ENCODE peak calls at places on chromosomes 11 and 22, in ten cellular contexts. W is Peyer's patch, M is endothelial cell of umbilical vein, U is IMR-90, Z is ovary, V is stomach, L is K562, T is HepG2, O is prostate gland, Y is esophagus squamous epithelium. J is an unnamed sample. For H3K4me1, the result is how much of the 10 kb centered on the place peaks cover.

GRCh38 chr22:27995801-27996528 is 76.9 kb upstream of the PITPNB start:
- DNase-seq in W (peak), M (no peak), U (no peak), Z (peak), V (no peak), L (no peak), T (no peak), O (no peak), Y (no peak), J (no peak)

GRCh38 chr11:86848132-86848531 is 47.8 kb downstream of the PRSS23 start:
- DNase-seq in W (no peak), M (no peak), U (no peak), Z (no peak), V (no peak), L (no peak), T (no peak), O (no peak), Y (no peak), J (no peak)

GRCh38 chr11:1228183-1228821 is 5.4 kb downstream of the MUC5B start:
- DNase-seq in W (peak), M (no peak), U (no peak), Z (peak), V (no peak), L (no peak), T (no peak), O (no peak), Y (no peak), J (no peak)

GRCh38 chr11:6622261-6623171 is 3.3 kb upstream of the TPP1 start:
- DNase-seq in W (no peak), M (no peak), U (no peak), Z (peak), V (no peak), L (no peak), T (no peak), O (no peak), Y (no peak), J (no peak)

GRCh38 chr11:10314199-10315072 is 9.6 kb downstream of the ADM start:
- DNase-seq in W (no peak), M (peak), U (peak), Z (no peak), V (no peak), L (no peak), T (peak), O (no peak), Y (no peak), J (no peak)

GRCh38 chr11:75097173-75097557 is 489 bp upstream of the OR2AT4 start:
- DNase-seq in W (no peak), M (no peak), U (no peak), Z (no peak), V (no peak), L (no peak), T (no peak), O (no peak), Y (no peak), J (no peak)

GRCh38 chr11:70751142-70751734 is 352.9 kb downstream of the CTTN start:
- DNase-seq in W (no peak), M (no peak), U (no peak), Z (no peak), V (no peak), L (no peak), T (no peak), O (no peak), Y (no peak), J (no peak)

GRCh38 chr11:105870521-105871113 is 151.4 kb downstream of the MSANTD4 start:
- DNase-seq in W (no peak), M (no peak), U (no peak), Z (no peak), V (no peak), L (no peak), T (no peak), O (no peak), Y (no peak), J (no peak)

GRCh38 chr22:23119492-23120414 is 22.0 kb downstream of the RSPH14 start:
- DNase-seq in W (no peak), M (peak), U (no peak), Z (no peak), V (no peak), L (peak), T (no peak), O (no peak), Y (no peak), J (no peak)

GRCh38 chr11:66438504-66439466 is at the start of gene MRPL11:
- DNase-seq in W (peak), M (peak), U (peak), Z (peak), V (peak), L (peak), T (peak), O (peak), Y (peak), J (peak)

GRCh38 chr11:2265396-2265795 is 5.0 kb downstream of the ASCL2 start:
- DNase-seq in W (peak), M (no peak), U (no peak), Z (no peak), V (peak), L (no peak), T (no peak), O (no peak), Y (no peak), J (no peak)

GRCh38 chr11:120121336-120121735 is 16.6 kb downstream of the TRIM29 start:
- DNase-seq in W (no peak), M (no peak), U (no peak), Z (no peak), V (no peak), L (no peak), T (no peak), O (no peak), Y (no peak), J (no peak)

GRCh38 chr11:120012245-120012644 is 125.7 kb downstream of the TRIM29 start:
- DNase-seq in W (no peak), M (no peak), U (no peak), Z (no peak), V (no peak), L (no peak), T (no peak), O (no peak), Y (no peak), J (no peak)

GRCh38 chr11:128926000-128926399 is 16.7 kb downstream of the TP53AIP1 start:
- DNase-seq in W (no peak), M (no peak), U (no peak), Z (no peak), V (no peak), L (no peak), T (no peak), O (no peak), Y (no peak), J (no peak)

GRCh38 chr11:62217191-62217748 is 8.8 kb downstream of the SCGB2A1 start:
- DNase-seq in W (no peak), M (peak), U (no peak), Z (no peak), V (no peak), L (no peak), T (peak), O (no peak), Y (no peak), J (no peak)
- TF ChIP-seq CTCF in W (peak), M (peak), U (peak), Z (no peak), V (peak), L (peak), T (peak), O (no peak), Y (no peak), J (no peak)

GRCh38 chr22:46726986-46727317 is 11.1 kb downstream of the CERK start:
- DNase-seq in W (no peak), M (no peak), U (no peak), Z (no peak), V (no peak), L (no peak), T (no peak), O (no peak), Y (no peak), J (no peak)

GRCh38 chr22:46726066-46726985 is 11.7 kb downstream of the CERK start:
- DNase-seq in W (no peak), M (no peak), U (no peak), Z (no peak), V (no peak), L (no peak), T (no peak), O (no peak), Y (no peak), J (no peak)

GRCh38 chr22:46730568-46731245 is 7.3 kb downstream of the CERK start:
- DNase-seq in W (no peak), M (no peak), U (no peak), Z (no peak), V (no peak), L (no peak), T (no peak), O (no peak), Y (no peak), J (no peak)

GRCh38 chr22:46727813-46728364 is 10.2 kb downstream of the CERK start:
- DNase-seq in W (no peak), M (no peak), U (no peak), Z (no peak), V (no peak), L (no peak), T (no peak), O (no peak), Y (no peak), J (no peak)

GRCh38 chr22:46728470-46728869 is 9.6 kb downstream of the CERK start:
- DNase-seq in W (no peak), M (no peak), U (no peak), Z (no peak), V (no peak), L (no peak), T (no peak), O (no peak), Y (no peak), J (no peak)
- H3K4me1 ChIP-seq in W (half or more), M (under half), U (under half), Z (under half), V (half or more), L (under half), T (under half), O (under half), Y (half or more), J (half or more)

DNA sequence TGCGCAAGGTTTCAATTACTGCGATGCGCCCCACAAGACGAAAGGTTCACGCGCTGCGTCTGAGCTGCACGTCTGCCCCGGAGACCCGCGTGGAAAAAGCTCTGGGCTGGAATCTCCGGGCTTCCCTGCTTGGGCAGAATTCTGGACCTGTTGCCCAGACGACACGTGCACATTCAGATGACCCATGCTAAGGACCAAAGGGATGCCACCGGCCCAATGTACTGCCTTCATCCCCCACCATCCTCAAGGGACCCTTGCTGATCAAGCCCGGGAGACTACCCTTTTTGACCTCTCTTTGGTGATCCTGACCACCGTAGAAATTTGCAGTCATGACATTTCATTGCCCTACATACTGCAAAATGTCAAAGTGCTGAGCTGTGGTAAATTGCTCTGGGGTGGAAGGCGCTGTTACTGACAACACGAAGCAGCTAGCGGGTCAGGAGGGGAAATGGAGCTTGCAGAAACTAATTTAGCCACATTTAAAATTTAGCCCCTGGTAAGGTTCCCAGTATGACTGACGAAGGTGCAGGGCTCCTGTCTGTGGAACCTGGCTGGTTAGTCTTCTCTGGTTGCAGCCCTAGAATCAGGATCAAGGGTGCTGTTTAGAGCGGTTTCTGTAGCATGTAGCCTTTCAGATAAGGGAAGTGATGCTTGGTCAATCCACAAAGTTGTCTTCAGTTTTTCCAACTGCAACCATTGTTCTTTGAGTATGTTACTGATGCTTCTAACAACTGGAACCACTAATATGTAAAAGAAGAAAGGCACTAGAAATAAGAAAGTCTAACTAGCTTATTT is 81.9 kb downstream of the PRR5L start:
- DNase-seq in W (no peak), M (no peak), U (no peak), Z (no peak), V (no peak), L (no peak), T (no peak), O (no peak), Y (no peak), J (no peak)
- TF ChIP-seq POLR2A in W (no peak), M (no peak), U (no peak), Z (no peak), V (no peak), L (no peak), T (no peak), O (no peak), Y (no peak), J (no peak)

GRCh38 chr11:16945671-16946469 is 68.3 kb downstream of the PLEKHA7 start:
- DNase-seq in W (peak), M (peak), U (peak), Z (peak), V (peak), L (peak), T (peak), O (peak), Y (no peak), J (no peak)
- TF ChIP-seq CTCF in W (peak), M (peak), U (peak), Z (peak), V (peak), L (peak), T (peak), O (peak), Y (peak), J (peak)

DNA sequence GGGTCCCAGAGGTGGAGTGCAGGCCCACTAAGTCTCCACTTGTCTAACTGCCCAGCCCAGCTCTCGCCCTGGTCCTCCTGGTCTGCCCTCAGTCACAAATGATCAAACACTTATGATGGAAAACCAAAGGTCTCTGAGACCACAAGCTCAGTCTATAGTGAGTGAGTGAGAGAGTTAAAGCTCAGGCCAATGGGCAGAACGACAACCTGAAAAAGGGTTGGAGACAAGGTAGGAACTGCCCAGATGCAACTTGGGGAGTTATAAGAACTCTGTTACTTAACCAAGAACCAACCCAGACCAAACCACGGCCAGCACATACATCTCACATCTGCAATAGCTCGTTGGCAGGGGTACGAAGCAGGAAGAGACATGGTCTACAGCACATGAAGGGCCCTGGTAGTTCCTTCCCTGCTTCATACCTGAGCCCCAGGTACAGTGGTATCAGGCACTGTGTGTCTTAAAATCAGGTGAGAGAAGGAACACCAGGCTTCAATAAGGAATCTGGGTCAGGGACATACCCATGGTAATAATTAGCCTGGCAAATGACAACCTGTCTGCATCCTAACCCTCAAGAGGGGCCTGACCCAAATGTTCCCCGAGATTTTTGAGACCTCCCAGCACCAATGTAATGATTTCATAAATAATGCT is 35.7 kb downstream of the SERPIND1 start:
- DNase-seq in W (no peak), M (no peak), U (no peak), Z (no peak), V (no peak), L (no peak), T (no peak), O (no peak), Y (no peak), J (no peak)
- H3K4me1 ChIP-seq in W (under half), M (under half), U (under half), Z (under half), V (under half), L (under half), T (under half), O (under half), Y (under half), J (under half)

GRCh38 chr11:76763573-76764348 is 19.4 kb upstream of the TSKU start:
- DNase-seq in W (no peak), M (peak), U (peak), Z (no peak), V (no peak), L (no peak), T (no peak), O (no peak), Y (no peak), J (peak)
- TF ChIP-seq POLR2A in W (no peak), M (no peak), U (peak), Z (no peak), V (no peak), L (no peak), T (no peak), O (no peak), Y (no peak), J (no peak)

DNA sequence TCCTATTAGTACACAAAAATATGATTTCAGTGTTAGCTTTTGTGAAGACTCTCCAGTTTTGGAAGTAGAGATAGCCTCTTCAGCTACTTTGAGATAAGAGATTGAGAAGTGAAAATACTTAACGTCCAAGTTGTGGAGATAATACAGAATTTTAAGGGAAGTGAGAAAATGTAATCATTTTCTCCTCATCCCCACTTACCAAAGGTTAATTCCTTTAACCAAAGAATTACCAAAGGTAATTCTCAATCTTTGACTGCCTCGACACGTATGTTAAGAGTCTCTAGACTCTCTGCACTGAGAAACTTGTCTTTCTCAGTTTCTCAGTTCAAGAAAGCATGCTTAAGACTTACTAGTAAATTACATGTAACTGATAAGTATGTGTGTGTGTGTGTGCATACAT is 15.3 kb downstream of the C11orf54 start:
- DNase-seq in W (no peak), M (no peak), U (no peak), Z (no peak), V (no peak), L (no peak), T (no peak), O (no peak), Y (no peak), J (no peak)
- TF ChIP-seq CTCF in W (no peak), M (no peak), U (no peak), Z (no peak), V (no peak), L (no peak), T (no peak), O (no peak), Y (no peak), J (no peak)

GRCh38 chr11:115269193-115269592 is 235.0 kb downstream of the CADM1 start:
- DNase-seq in W (no peak), M (no peak), U (no peak), Z (no peak), V (no peak), L (no peak), T (no peak), O (no peak), Y (no peak), J (no peak)
- H3K4me1 ChIP-seq in W (under half), M (under half), U (under half), Z (under half), V (under half), L (under half), T (under half), O (under half), Y (under half), J (under half)